ENCODE peak calls at places on chromosomes 11 and 22, in five cellular contexts. One of them, this sample, is unnamed.

GRCh38 chr11:17968206-17968605 is 44.6 kb downstream of the SERGEF start:
- DNase-seq in neuronal stem cell: no peak
- DNase-seq in H9: no peak
- DNase-seq in H1: no peak
- DNase-seq in trophoblast cell: peak; percentile 49
- DNase-seq in this sample: no peak

GRCh38 chr11:118212131-118212725 is 12.6 kb downstream of the JAML start:
- DNase-seq in H9: peak; percentile 36
- DNase-seq in trophoblast cell: peak; percentile 93
- DNase-seq in neuronal stem cell: no peak
- DNase-seq in H1: no peak
- DNase-seq in this sample: no peak

GRCh38 chr11:122202951-122203456 is 87.0 kb upstream of the BLID start:
- DNase-seq in H1: peak; percentile 34
- DNase-seq in neuronal stem cell: peak; percentile 50
- DNase-seq in H9: peak; percentile 81
- DNase-seq in trophoblast cell: peak; percentile 29
- DNase-seq in this sample: peak; percentile 76

GRCh38 chr11:75421035-75421602 is 11.9 kb downstream of the KLHL35 start:
- DNase-seq in neuronal stem cell: no peak
- DNase-seq in trophoblast cell: no peak
- DNase-seq in H1: no peak
- DNase-seq in H9: no peak
- DNase-seq in this sample: no peak

GRCh38 chr22:44537016-44537936 is 39.2 kb upstream of the RTL6 start:
- DNase-seq in H1: no peak
- DNase-seq in H9: no peak
- DNase-seq in neuronal stem cell: no peak
- DNase-seq in trophoblast cell: no peak
- DNase-seq in this sample: no peak

GRCh38 chr11:17638311-17638710 is 81.1 kb upstream of the MYOD1 start:
- DNase-seq in trophoblast cell: no peak
- DNase-seq in neuronal stem cell: no peak
- DNase-seq in H9: no peak
- DNase-seq in H1: no peak
- DNase-seq in this sample: no peak

GRCh38 chr22:22908495-22908861 is 20.9 kb downstream of the IGLL5 start:
- DNase-seq in H9: no peak
- DNase-seq in trophoblast cell: no peak
- DNase-seq in neuronal stem cell: no peak
- DNase-seq in H1: no peak
- DNase-seq in this sample: no peak

GRCh38 chr22:45977551-45978274 is 751 bp upstream of the WNT7B start:
- DNase-seq in neuronal stem cell: peak; percentile 52
- DNase-seq in H9: peak; percentile 68
- DNase-seq in H1: no peak
- DNase-seq in trophoblast cell: no peak
- DNase-seq in this sample: peak; percentile 28

GRCh38 chr22:27416553-27417427 is 384.8 kb downstream of the MN1 start:
- DNase-seq in H1: peak; percentile 23
- DNase-seq in H9: peak; percentile 78
- DNase-seq in neuronal stem cell: no peak
- DNase-seq in trophoblast cell: no peak
- DNase-seq in this sample: peak; percentile 14

GRCh38 chr22:32590556-32590955 is 115.9 kb downstream of the FBXO7 start:
- DNase-seq in H1: no peak
- DNase-seq in trophoblast cell: no peak
- DNase-seq in H9: no peak
- DNase-seq in neuronal stem cell: no peak
- DNase-seq in this sample: peak; percentile 70

GRCh38 chr22:18114495-18114894 is 3.9 kb downstream of the TUBA8 start:
- DNase-seq in H1: no peak
- DNase-seq in neuronal stem cell: no peak
- DNase-seq in H9: no peak
- DNase-seq in trophoblast cell: no peak
- DNase-seq in this sample: no peak

GRCh38 chr11:78557236-78557635 is 17.4 kb downstream of the NARS2 start:
- DNase-seq in H9: no peak
- DNase-seq in H1: no peak
- DNase-seq in trophoblast cell: no peak
- DNase-seq in neuronal stem cell: no peak
- DNase-seq in this sample: no peak

GRCh38 chr11:78551066-78551465 is 23.6 kb downstream of the NARS2 start:
- DNase-seq in H1: no peak
- DNase-seq in trophoblast cell: peak; percentile 89
- DNase-seq in H9: no peak
- DNase-seq in neuronal stem cell: no peak
- DNase-seq in this sample: no peak

GRCh38 chr11:78560826-78561484 is 13.7 kb downstream of the NARS2 start:
- DNase-seq in H1: no peak
- DNase-seq in trophoblast cell: no peak
- DNase-seq in neuronal stem cell: no peak
- DNase-seq in H9: no peak
- DNase-seq in this sample: no peak

GRCh38 chr11:78560066-78560597 is 14.5 kb downstream of the NARS2 start:
- DNase-seq in neuronal stem cell: no peak
- DNase-seq in H1: no peak
- DNase-seq in H9: no peak
- DNase-seq in trophoblast cell: no peak
- DNase-seq in this sample: no peak

GRCh38 chr11:78555592-78555991 is 19.1 kb downstream of the NARS2 start:
- DNase-seq in trophoblast cell: no peak
- DNase-seq in H9: no peak
- DNase-seq in neuronal stem cell: no peak
- DNase-seq in H1: no peak
- DNase-seq in this sample: no peak
- H2BK12ac ChIP-seq in trophoblast cell: no peak overlapping the region
- H2BK12ac ChIP-seq in H9: no peak overlapping the region
- H2BK12ac ChIP-seq in neuronal stem cell: no peak overlapping the region
- H2BK12ac ChIP-seq in H1: no peak overlapping the region
- H2BK12ac ChIP-seq in this sample: no peak overlapping the region

GRCh38 chr22:47342446-47342845 is 580.0 kb downstream of the TBC1D22A start:
- DNase-seq in trophoblast cell: no peak
- DNase-seq in H9: no peak
- DNase-seq in H1: no peak
- DNase-seq in neuronal stem cell: no peak
- DNase-seq in this sample: no peak

GRCh38 chr22:47344414-47344813 is 582.0 kb downstream of the TBC1D22A start:
- DNase-seq in H9: no peak
- DNase-seq in trophoblast cell: no peak
- DNase-seq in H1: no peak
- DNase-seq in neuronal stem cell: no peak
- DNase-seq in this sample: no peak

GRCh38 chr22:47345025-47345424 is 582.6 kb downstream of the TBC1D22A start:
- DNase-seq in trophoblast cell: no peak
- DNase-seq in H1: no peak
- DNase-seq in neuronal stem cell: no peak
- DNase-seq in H9: no peak
- DNase-seq in this sample: no peak

GRCh38 chr22:47341464-47341863 is 579.0 kb downstream of the TBC1D22A start:
- DNase-seq in H9: no peak
- DNase-seq in neuronal stem cell: no peak
- DNase-seq in H1: no peak
- DNase-seq in trophoblast cell: no peak
- DNase-seq in this sample: no peak

DNA sequence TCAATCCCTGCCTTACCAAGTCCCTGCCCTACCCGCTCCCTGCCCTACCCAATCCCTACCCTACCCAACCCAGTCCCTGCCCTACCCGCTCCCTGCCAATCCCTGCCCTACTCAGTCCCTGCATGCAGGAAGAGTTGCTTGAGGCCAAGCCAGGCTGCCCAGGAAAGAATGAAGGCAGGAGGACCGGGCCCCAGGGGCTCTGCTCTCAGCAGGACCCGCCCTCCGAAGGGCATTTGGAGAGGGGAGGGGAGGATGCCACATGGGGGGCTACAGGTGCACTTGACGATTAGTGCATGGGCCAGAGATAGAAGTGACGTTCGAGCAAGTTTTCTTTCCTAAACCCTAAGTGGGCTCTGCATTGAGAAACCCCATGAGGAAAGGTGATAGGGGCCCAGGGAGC is 581.2 kb downstream of the TBC1D22A start:
- DNase-seq in H9: no peak
- DNase-seq in trophoblast cell: no peak
- DNase-seq in neuronal stem cell: no peak
- DNase-seq in H1: no peak
- DNase-seq in this sample: no peak
- H2BK12ac ChIP-seq in H9: no peak overlapping the region
- H2BK12ac ChIP-seq in trophoblast cell: no peak overlapping the region
- H2BK12ac ChIP-seq in neuronal stem cell: no peak overlapping the region
- H2BK12ac ChIP-seq in H1: no peak overlapping the region
- H2BK12ac ChIP-seq in this sample: no peak overlapping the region

GRCh38 chr11:1581976-1582375 is 3.1 kb downstream of the KRTAP5-1 start:
- DNase-seq in H9: no peak
- DNase-seq in trophoblast cell: no peak
- DNase-seq in neuronal stem cell: no peak
- DNase-seq in H1: no peak
- DNase-seq in this sample: no peak

GRCh38 chr11:1589996-1590395 is 4.9 kb upstream of the KRTAP5-1 start:
- DNase-seq in neuronal stem cell: no peak
- DNase-seq in H9: no peak
- DNase-seq in trophoblast cell: no peak
- DNase-seq in H1: no peak
- DNase-seq in this sample: no peak

GRCh38 chr11:1586699-1587098 is 1.6 kb upstream of the KRTAP5-1 start:
- DNase-seq in H9: no peak
- DNase-seq in neuronal stem cell: no peak
- DNase-seq in H1: no peak
- DNase-seq in trophoblast cell: no peak
- DNase-seq in this sample: no peak
- H2BK12ac ChIP-seq in H9: no peak overlapping the region
- H2BK12ac ChIP-seq in neuronal stem cell: no peak overlapping the region
- H2BK12ac ChIP-seq in H1: no peak overlapping the region
- H2BK12ac ChIP-seq in trophoblast cell: no peak overlapping the region
- H2BK12ac ChIP-seq in this sample: no peak overlapping the region

GRCh38 chr11:47906066-47906465 is 57.9 kb upstream of the NUP160 start:
- DNase-seq in trophoblast cell: no peak
- DNase-seq in H9: no peak
- DNase-seq in neuronal stem cell: no peak
- DNase-seq in H1: no peak
- DNase-seq in this sample: no peak

GRCh38 chr11:47905358-47906059 is 57.4 kb upstream of the NUP160 start:
- DNase-seq in trophoblast cell: peak; percentile 91
- DNase-seq in neuronal stem cell: no peak
- DNase-seq in H1: no peak
- DNase-seq in H9: no peak
- DNase-seq in this sample: peak; percentile 89

GRCh38 chr11:47907499-47907898 is 59.3 kb upstream of the NUP160 start:
- DNase-seq in trophoblast cell: peak; percentile 64
- DNase-seq in neuronal stem cell: no peak
- DNase-seq in H1: no peak
- DNase-seq in H9: no peak
- DNase-seq in this sample: peak; percentile 83

GRCh38 chr11:47904808-47905207 is 56.7 kb upstream of the NUP160 start:
- DNase-seq in trophoblast cell: no peak
- DNase-seq in H9: no peak
- DNase-seq in neuronal stem cell: no peak
- DNase-seq in H1: no peak
- DNase-seq in this sample: no peak

GRCh38 chr11:47908198-47908597 is 60.0 kb upstream of the NUP160 start:
- DNase-seq in H1: no peak
- DNase-seq in neuronal stem cell: no peak
- DNase-seq in trophoblast cell: no peak
- DNase-seq in H9: no peak
- DNase-seq in this sample: peak; percentile 56
- H2BK12ac ChIP-seq in H1: no peak overlapping the region
- H2BK12ac ChIP-seq in neuronal stem cell: no peak overlapping the region
- H2BK12ac ChIP-seq in trophoblast cell: no peak overlapping the region
- H2BK12ac ChIP-seq in H9: no peak overlapping the region
- H2BK12ac ChIP-seq in this sample: no peak overlapping the region

GRCh38 chr11:130127509-130127908 is 32.1 kb upstream of the ST14 start:
- DNase-seq in H1: no peak
- DNase-seq in H9: no peak
- DNase-seq in neuronal stem cell: no peak
- DNase-seq in trophoblast cell: no peak
- DNase-seq in this sample: no peak

GRCh38 chr11:130128626-130129025 is 31.0 kb upstream of the ST14 start:
- DNase-seq in H9: no peak
- DNase-seq in H1: no peak
- DNase-seq in trophoblast cell: no peak
- DNase-seq in neuronal stem cell: no peak
- DNase-seq in this sample: no peak

GRCh38 chr11:130123414-130124040 is 36.1 kb upstream of the ST14 start:
- DNase-seq in trophoblast cell: no peak
- DNase-seq in H9: no peak
- DNase-seq in neuronal stem cell: no peak
- DNase-seq in H1: no peak
- DNase-seq in this sample: no peak

GRCh38 chr11:130124096-130124495 is 35.5 kb upstream of the ST14 start:
- DNase-seq in neuronal stem cell: no peak
- DNase-seq in trophoblast cell: peak; percentile 51
- DNase-seq in H1: no peak
- DNase-seq in H9: no peak
- DNase-seq in this sample: peak; percentile 94

GRCh38 chr11:130125638-130126037 is 33.9 kb upstream of the ST14 start:
- DNase-seq in H9: no peak
- DNase-seq in trophoblast cell: no peak
- DNase-seq in neuronal stem cell: no peak
- DNase-seq in H1: no peak
- DNase-seq in this sample: no peak
- H2BK12ac ChIP-seq in H9: no peak overlapping the region
- H2BK12ac ChIP-seq in trophoblast cell: no peak overlapping the region
- H2BK12ac ChIP-seq in neuronal stem cell: no peak overlapping the region
- H2BK12ac ChIP-seq in H1: no peak overlapping the region
- H2BK12ac ChIP-seq in this sample: no peak overlapping the region